ENCODE peak calls at places on chromosomes 4 and X, in five cellular contexts. D, X, T, Q and M are unnamed samples.

GRCh38 chrX:133892337-133892736 is 93.1 kb downstream of the GPC3 start:
- DNase-seq in D (no peak), X (no peak), Q (no peak), T (no peak), M (no peak)

GRCh38 chr4:156799121-156799589 is 172.4 kb downstream of the PDGFC start:
- DNase-seq in X (peak; percentile 48), Q (no peak), T (no peak), D (peak; percentile 64), M (no peak)

GRCh38 chr4:88341227-88342192 is 37.1 kb upstream of the HERC6 start:
- DNase-seq in Q (no peak), X (peak; percentile 76), T (no peak), D (peak; percentile 89), M (no peak)

GRCh38 chr4:163694385-163694784 is 199.9 kb downstream of the TMA16 start:
- DNase-seq in T (no peak), Q (no peak), X (peak; percentile 77), D (no peak), M (no peak)

GRCh38 chr4:26272654-26273307 is 48.0 kb upstream of the RBPJ start:
- DNase-seq in Q (no peak), X (no peak), T (no peak), D (no peak), M (no peak)

GRCh38 chrX:16930392-16930791 is 16.1 kb upstream of the REPS2 start:
- DNase-seq in X (no peak), Q (no peak), D (peak; percentile 69), T (no peak), M (peak; percentile 74)

GRCh38 chr4:169492436-169493163 is 119.8 kb downstream of the NEK1 start:
- DNase-seq in T (no peak), X (peak; percentile 62), D (peak; percentile 67), Q (no peak), M (peak; percentile 80)

GRCh38 chrX:98627645-98628044 is 1743.9 kb downstream of the RPA4 start:
- DNase-seq in T (no peak), D (no peak), Q (no peak), X (no peak), M (no peak)

GRCh38 chrX:70139736-70140135 is 6.5 kb downstream of the IGBP1 start:
- DNase-seq in D (no peak), Q (no peak), X (no peak), T (no peak), M (no peak)

DNA sequence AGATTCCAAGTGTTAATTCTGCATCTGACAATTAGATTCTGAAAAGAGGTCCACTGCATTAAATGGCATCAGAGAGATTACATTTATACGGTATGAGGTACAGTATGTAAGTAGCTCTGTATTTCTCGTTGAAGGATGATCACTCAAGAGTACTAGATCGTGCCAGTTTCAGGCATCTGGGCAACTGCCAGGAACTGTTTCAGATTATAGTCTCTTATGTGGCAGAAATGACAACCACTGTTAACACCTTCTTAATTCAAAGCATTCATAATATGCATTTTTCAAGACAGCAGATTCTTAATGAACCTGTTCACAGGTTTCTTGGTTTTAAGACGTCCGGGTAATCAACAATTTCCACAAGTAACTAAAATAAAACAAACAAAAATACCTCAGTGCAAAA is 1.6 kb downstream of the ANKRD50 start:
- DNase-seq in D (peak; percentile 36), Q (no peak), T (peak; percentile 11), X (no peak), M (no peak)
- H3K4me3 ChIP-seq in D (peak overlapping the region; percentile 90), Q (peak overlapping the region; percentile 54), T (peak overlapping the region; percentile 83), X (peak overlapping the region; percentile 92), M (peak overlapping the region; percentile 92)

DNA sequence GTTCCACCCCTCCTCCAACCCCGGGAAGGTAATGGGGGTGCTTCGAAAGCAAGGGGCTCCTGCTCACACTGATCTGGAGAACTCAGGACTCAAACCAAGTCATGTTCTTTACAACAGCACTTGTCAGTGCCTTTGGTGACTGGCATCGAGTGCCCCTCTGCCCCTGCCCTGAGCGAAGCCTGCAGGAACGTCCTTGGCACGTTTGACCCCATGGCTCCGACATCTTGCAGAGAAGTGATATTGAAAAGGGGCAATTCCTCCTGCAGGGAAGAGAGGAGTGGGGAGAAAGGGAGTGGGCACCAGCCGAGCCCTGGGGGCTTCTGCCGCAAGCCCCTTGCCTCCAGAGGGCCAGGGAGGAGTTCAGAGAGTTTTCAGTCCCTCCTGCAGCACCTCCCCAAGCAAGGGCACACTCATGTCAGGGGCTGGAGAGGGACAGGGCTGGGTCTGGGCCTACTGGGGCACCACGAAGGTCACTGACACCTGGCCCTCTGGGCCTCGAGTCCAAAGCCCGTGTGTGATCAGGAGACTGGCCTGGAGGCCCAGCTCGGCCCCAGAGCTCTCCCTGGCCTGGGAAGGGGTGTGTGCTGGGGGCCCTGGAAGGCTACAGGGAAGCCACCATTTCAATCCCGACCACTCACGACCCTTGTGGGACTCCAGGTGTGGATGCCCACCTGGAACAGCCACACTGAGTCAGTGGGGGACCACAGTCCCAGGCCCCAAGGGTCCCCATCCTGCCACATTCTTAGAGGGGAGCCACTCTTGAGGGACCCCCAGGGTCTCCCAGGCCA is 94.9 kb upstream of the NKX1-1 start:
- DNase-seq in T (no peak), D (no peak), Q (no peak), X (no peak), M (peak; percentile 32)
- H3K4me3 ChIP-seq in T (no peak overlapping the region), D (no peak overlapping the region), Q (no peak overlapping the region), X (no peak overlapping the region), M (no peak overlapping the region)

GRCh38 chr4:72767903-72768817 is 199.1 kb upstream of the ADAMTS3 start:
- DNase-seq in D (peak; percentile 96), Q (no peak), X (peak; percentile 45), T (no peak), M (no peak)
- H3K4me3 ChIP-seq in D (no peak overlapping the region), Q (no peak overlapping the region), X (no peak overlapping the region), T (no peak overlapping the region), M (no peak overlapping the region)

DNA sequence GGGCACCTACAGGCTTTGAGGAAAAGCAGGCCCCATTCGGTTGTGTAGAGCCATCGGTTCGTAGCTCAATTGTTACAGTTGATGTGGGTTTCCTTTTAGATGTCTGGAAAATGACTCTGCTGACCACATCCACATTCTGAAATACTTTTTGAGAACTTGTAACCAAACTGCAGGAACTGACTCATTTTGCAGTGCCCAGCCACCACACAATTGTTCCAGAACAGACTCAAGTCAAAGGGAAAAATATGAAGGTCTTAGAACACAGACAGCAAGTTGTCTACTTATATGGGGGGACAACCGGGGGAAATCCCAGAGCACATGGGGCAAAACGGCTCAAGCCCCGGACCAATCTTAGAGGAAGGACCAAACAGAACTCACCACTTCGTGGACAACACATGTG is 557.6 kb upstream of the DIPK2B start:
- DNase-seq in T (no peak), X (peak; percentile 83), D (peak; percentile 88), Q (no peak), M (no peak)
- H3K4me3 ChIP-seq in T (no peak overlapping the region), X (peak overlapping the region; percentile 20), D (peak overlapping the region; percentile 18), Q (no peak overlapping the region), M (no peak overlapping the region)

GRCh38 chr4:187777954-187778353 is 217.6 kb upstream of the ZFP42 start:
- DNase-seq in D (no peak), X (no peak), Q (no peak), T (no peak), M (no peak)

GRCh38 chr4:187782425-187782824 is 213.1 kb upstream of the ZFP42 start:
- DNase-seq in D (no peak), X (no peak), Q (no peak), T (no peak), M (no peak)

GRCh38 chr4:187780070-187780469 is 215.5 kb upstream of the ZFP42 start:
- DNase-seq in Q (no peak), D (no peak), X (no peak), T (no peak), M (no peak)
- H3K4me3 ChIP-seq in Q (no peak overlapping the region), D (no peak overlapping the region), X (no peak overlapping the region), T (no peak overlapping the region), M (no peak overlapping the region)

GRCh38 chrX:153973127-153974002 is 811 bp downstream of the TMEM187 start:
- DNase-seq in D (no peak), T (no peak), X (no peak), Q (no peak), M (peak; percentile 48)
- H3K4me3 ChIP-seq in D (peak overlapping the region; percentile 89), T (peak overlapping the region; percentile 80), X (peak overlapping the region; percentile 85), Q (peak overlapping the region; percentile 92), M (peak overlapping the region; percentile 89)

GRCh38 chr4:2714071-2714770 is 41.9 kb downstream of the TNIP2 start:
- DNase-seq in T (no peak), X (no peak), D (peak; percentile 91), Q (peak; percentile 48), M (no peak)

GRCh38 chr4:2714918-2715317 is 41.2 kb downstream of the TNIP2 start:
- DNase-seq in Q (no peak), T (no peak), D (peak; percentile 55), X (no peak), M (no peak)

GRCh38 chr4:2712261-2712842 is 43.8 kb downstream of the TNIP2 start:
- DNase-seq in D (peak; percentile 46), Q (no peak), X (no peak), T (no peak), M (peak; percentile 75)

GRCh38 chr4:2715426-2715825 is 40.7 kb downstream of the TNIP2 start:
- DNase-seq in X (no peak), Q (no peak), D (no peak), T (no peak), M (no peak)

DNA sequence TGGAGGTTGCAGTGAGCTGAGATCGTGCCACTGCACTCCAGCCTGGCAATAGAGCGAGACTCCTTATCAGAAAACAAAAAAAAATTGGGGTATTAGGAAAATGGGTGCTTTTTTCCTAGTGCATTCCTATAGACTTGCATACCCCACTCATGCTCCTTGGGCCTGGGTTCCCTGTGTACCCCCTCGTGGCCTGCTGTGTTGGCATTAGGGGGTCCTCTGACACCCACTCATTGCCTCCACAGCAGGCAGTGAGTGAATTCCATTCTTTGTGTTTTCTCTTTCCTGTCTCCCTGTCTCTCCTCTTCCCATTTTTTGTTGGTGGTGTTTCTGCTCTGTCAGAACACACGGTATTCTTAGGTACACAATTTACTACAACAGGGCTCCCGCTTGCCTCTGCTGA is 42.8 kb downstream of the TNIP2 start:
- DNase-seq in D (no peak), Q (no peak), X (no peak), T (no peak), M (no peak)
- H3K4me3 ChIP-seq in D (no peak overlapping the region), Q (no peak overlapping the region), X (no peak overlapping the region), T (no peak overlapping the region), M (no peak overlapping the region)